ENCODE peak calls at places on chromosomes 16 and 17, in seven cellular contexts. N is mesenchymal stem cell, P is H9, B is H1, D is IMR-90, M is mesendoderm, J is trophoblast cell. S is an unnamed sample.

GRCh38 chr17:70070297-70071027 is 4.6 kb upstream of the KCNJ16 start:
- DNase-seq in B (no peak), M (no peak), N (no peak), J (no peak), D (peak; percentile 62), P (no peak), S (no peak)

GRCh38 chr17:81923302-81924260 is 4.0 kb downstream of the MAFG start:
- DNase-seq in N (peak; percentile 90), J (peak; percentile 45), M (peak; percentile 97), B (no peak), P (peak; percentile 84), D (peak; percentile 72), S (no peak)

GRCh38 chr16:17053536-17054160 is 417.1 kb downstream of the XYLT1 start:
- DNase-seq in P (no peak), B (no peak), D (no peak), J (no peak), M (peak; percentile 23), N (no peak), S (no peak)

GRCh38 chr17:75783069-75783783 is 1.4 kb upstream of the UNK start:
- DNase-seq in J (peak; percentile 90), N (peak; percentile 79), D (peak; percentile 64), B (no peak), M (peak; percentile 46), P (no peak), S (no peak)

GRCh38 chr16:29777576-29778360 is at the start of gene ZG16:
- DNase-seq in D (no peak), J (no peak), N (no peak), B (no peak), P (no peak), M (no peak), S (no peak)

GRCh38 chr16:48384305-48384981 is 770 bp downstream of the SIAH1 start:
- DNase-seq in P (peak; percentile 69), B (no peak), J (peak; percentile 65), D (peak; percentile 40), M (peak; percentile 66), N (peak; percentile 62), S (peak; percentile 62)

GRCh38 chr17:55242481-55242880 is 22.3 kb upstream of the HLF start:
- DNase-seq in B (no peak), D (no peak), J (no peak), P (no peak), M (no peak), N (no peak), S (no peak)

GRCh38 chr17:28338056-28338768 is 2.7 kb downstream of the TNFAIP1 start:
- DNase-seq in M (peak; percentile 57), B (no peak), J (no peak), P (no peak), D (peak; percentile 86), N (peak; percentile 95), S (no peak)

GRCh38 chr17:49397586-49397985 is 17.1 kb downstream of the PHB1 start:
- DNase-seq in M (no peak), J (no peak), B (no peak), N (no peak), P (no peak), D (no peak), S (no peak)

GRCh38 chr16:77221482-77221881 is 22.3 kb downstream of the SYCE1L start:
- DNase-seq in B (no peak), M (no peak), D (peak; percentile 13), N (peak; percentile 40), J (peak; percentile 38), P (no peak), S (no peak)

GRCh38 chr16:19014456-19014855 is 30.7 kb downstream of the TMC7 start:
- DNase-seq in D (no peak), J (no peak), P (peak; percentile 37), B (no peak), M (peak; percentile 34), N (no peak), S (no peak)

GRCh38 chr17:81865733-81866439 is 5.3 kb downstream of the ARHGDIA start:
- DNase-seq in M (no peak), P (peak; percentile 36), B (no peak), D (no peak), N (peak; percentile 59), J (no peak), S (no peak)

GRCh38 chr16:57945740-57946138 is 25.2 kb downstream of the CNGB1 start:
- DNase-seq in M (no peak), P (no peak), B (no peak), D (no peak), J (no peak), N (peak; percentile 4), S (no peak)

GRCh38 chr16:55478827-55479559 is at the start of gene MMP2:
- DNase-seq in B (peak; percentile 51), P (peak; percentile 90), D (peak; percentile 79), N (peak; percentile 83), J (peak; percentile 38), M (peak; percentile 96), S (peak; percentile 69)

GRCh38 chr16:49698931-49699715 is 156.8 kb downstream of the ZNF423 start:
- DNase-seq in B (no peak), D (no peak), P (no peak), N (peak; percentile 38), M (peak; percentile 27), J (no peak), S (no peak)

GRCh38 chr17:29588017-29588557 is 1.4 kb downstream of the GIT1 start:
- DNase-seq in N (no peak), P (no peak), M (no peak), J (no peak), B (no peak), D (no peak), S (no peak)

GRCh38 chr16:46916980-46917379 is 32.8 kb downstream of the GPT2 start:
- DNase-seq in N (peak; percentile 14), D (peak; percentile 15), B (no peak), M (peak; percentile 67), P (no peak), J (no peak), S (no peak)

GRCh38 chr17:77829871-77830799 is 128.4 kb upstream of the TNRC6C start:
- DNase-seq in N (peak; percentile 65), M (no peak), D (peak; percentile 72), B (no peak), P (no peak), J (no peak), S (no peak)

GRCh38 chr17:76124582-76125390 is 16.3 kb downstream of the FOXJ1 start:
- DNase-seq in B (no peak), M (peak; percentile 78), P (peak; percentile 84), N (no peak), D (no peak), J (no peak), S (no peak)

GRCh38 chr16:68636064-68636551 is 9.0 kb upstream of the CDH3 start:
- DNase-seq in N (no peak), B (no peak), J (no peak), M (peak; percentile 20), D (no peak), P (no peak), S (no peak)

GRCh38 chr16:11319529-11320146 is 25.6 kb upstream of the RMI2 start:
- DNase-seq in D (no peak), B (no peak), J (no peak), P (no peak), N (no peak), M (no peak), S (no peak)

GRCh38 chr17:2122641-2123302 is 67.9 kb downstream of the HIC1 start:
- DNase-seq in J (peak; percentile 33), D (peak; percentile 87), N (peak; percentile 57), P (no peak), B (no peak), M (peak; percentile 32), S (no peak)

GRCh38 chr16:12009462-12009861 is 32.9 kb downstream of the SNX29 start:
- DNase-seq in P (no peak), J (no peak), M (no peak), N (no peak), B (no peak), D (no peak), S (no peak)

GRCh38 chr17:15969463-15969862 is 24.5 kb downstream of the ADORA2B start:
- DNase-seq in N (no peak), J (no peak), M (no peak), D (no peak), B (no peak), P (no peak), S (no peak)
- H3K4me1 ChIP-seq in N (peaks cover 28% of the 10 kb centered on the region), J (peaks cover 21% of the 10 kb centered on the region), M (peaks cover 4% of the 10 kb centered on the region), D (peaks cover 15% of the 10 kb centered on the region), B (peaks cover 20% of the 10 kb centered on the region), P (peaks cover 10% of the 10 kb centered on the region), S (peaks cover 18% of the 10 kb centered on the region)

DNA sequence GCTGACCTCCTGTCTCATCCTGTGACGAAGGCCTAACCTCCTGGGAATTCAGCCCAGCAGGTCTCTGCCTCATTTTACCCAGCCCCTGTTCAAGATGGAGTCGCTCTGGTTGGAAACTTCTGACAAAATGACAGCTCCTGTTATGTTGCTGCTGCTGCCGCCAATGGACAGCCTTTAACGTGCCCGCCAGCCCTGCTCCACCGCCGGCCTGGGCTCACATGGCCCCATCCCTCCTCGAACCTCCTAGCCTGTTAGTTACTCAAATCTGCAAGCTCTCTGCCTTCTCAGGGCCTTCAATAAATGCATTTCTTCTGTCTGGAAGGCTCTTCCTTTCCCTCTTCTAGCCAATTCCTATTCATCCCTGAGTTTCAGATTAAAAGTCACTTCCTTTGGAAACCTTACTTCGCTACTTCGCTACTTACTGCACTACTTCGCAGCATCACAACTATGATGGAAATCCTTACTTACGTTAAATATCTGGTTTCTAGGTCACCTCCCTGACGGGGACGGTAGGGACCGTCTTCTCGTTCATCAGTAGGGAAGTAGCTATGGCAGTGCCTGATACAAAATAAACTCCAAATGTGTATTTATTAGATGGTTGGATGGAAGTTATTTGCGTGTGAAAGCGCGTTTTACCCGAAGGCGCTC is 517 bp upstream of the NAGLU start:
- DNase-seq in N (no peak), J (no peak), P (no peak), M (no peak), B (no peak), D (no peak), S (no peak)
- H3K4ac ChIP-seq in N (peak overlapping the region; percentile 79), J (peak overlapping the region; percentile 5), P (no peak overlapping the region), M (no peak overlapping the region), B (peak overlapping the region; percentile 97), D (peak overlapping the region; percentile 99), S (no peak overlapping the region)

GRCh38 chr17:45128989-45129388 is 3.3 kb downstream of the PLCD3 start:
- DNase-seq in N (no peak), J (peak; percentile 66), B (no peak), M (no peak), D (no peak), P (no peak), S (no peak)

GRCh38 chr17:45128331-45128730 is 4.0 kb downstream of the PLCD3 start:
- DNase-seq in N (no peak), P (no peak), B (no peak), M (no peak), J (no peak), D (no peak), S (no peak)

GRCh38 chr17:45130640-45131293 is 1.5 kb downstream of the PLCD3 start:
- DNase-seq in B (no peak), J (no peak), D (no peak), P (no peak), M (no peak), N (no peak), S (no peak)

GRCh38 chr17:45129940-45130639 is 2.2 kb downstream of the PLCD3 start:
- DNase-seq in B (no peak), J (peak; percentile 90), P (no peak), N (peak; percentile 53), D (peak; percentile 12), M (peak; percentile 61), S (no peak)

GRCh38 chr17:45129426-45129939 is 2.8 kb downstream of the PLCD3 start:
- DNase-seq in N (peak; percentile 84), B (no peak), M (peak; percentile 75), P (no peak), D (no peak), J (peak; percentile 89), S (no peak)
- H4K8ac ChIP-seq in N (peak overlapping the region; percentile 79), B (no peak overlapping the region), M (no peak overlapping the region), P (no peak overlapping the region), D (peak overlapping the region; percentile 26), J (peak overlapping the region; percentile 32), S (no peak overlapping the region)

GRCh38 chr16:593406-593805 is 3.5 kb downstream of the RAB40C start:
- DNase-seq in J (peak; percentile 86), D (no peak), B (no peak), N (no peak), M (no peak), P (no peak), S (no peak)
- H3K4me1 ChIP-seq in J (peaks cover 35% of the 10 kb centered on the region), D (peaks cover 7% of the 10 kb centered on the region), B (no peaks in the 10 kb centered on the region), N (peaks cover 38% of the 10 kb centered on the region), M (peaks cover 3% of the 10 kb centered on the region), P (no peaks in the 10 kb centered on the region), S (peaks cover 6% of the 10 kb centered on the region)

S was measured in neuronal stem cell.